ENCODE peak calls at places on chromosomes 12 and 14, in eight cellular contexts. N, D, J, K, M, I, G and W are unnamed samples.

GRCh38 chr12:82524020-82524419 is 162.7 kb upstream of the TMTC2 start:
- DNase-seq in N (no peak), D (no peak), J (no peak), K (no peak), M (no peak), I (no peak), G (no peak), W (no peak)

GRCh38 chr14:93059917-93060545 is 55.7 kb downstream of the ITPK1 start:
- DNase-seq in N (no peak), D (no peak), J (no peak), K (no peak), M (no peak), I (no peak), G (no peak), W (no peak)

GRCh38 chr14:49853572-49854375 is 1.2 kb upstream of the NEMF start:
- DNase-seq in N (peak), D (peak), J (peak), K (peak), M (peak), I (peak), G (peak), W (peak)

GRCh38 chr12:91009319-91009950 is 4.7 kb upstream of the EPYC start:
- DNase-seq in N (no peak), D (no peak), J (no peak), K (no peak), M (no peak), I (no peak), G (no peak), W (no peak)

GRCh38 chr14:105065280-105066228 is at the start of gene GPR132:
- DNase-seq in N (peak), D (no peak), J (peak), K (no peak), M (no peak), I (peak), G (peak), W (peak)

GRCh38 chr12:48810817-48811453 is 7.4 kb upstream of the CACNB3 start:
- DNase-seq in N (no peak), D (no peak), J (no peak), K (no peak), M (no peak), I (no peak), G (no peak), W (no peak)

GRCh38 chr12:100574262-100575074 is 984 bp downstream of the GAS2L3 start:
- DNase-seq in N (no peak), D (no peak), J (no peak), K (no peak), M (peak), I (no peak), G (no peak), W (no peak)

GRCh38 chr14:64195194-64195593 is 99.0 kb downstream of the ESR2 start:
- DNase-seq in N (peak), D (no peak), J (peak), K (no peak), M (no peak), I (no peak), G (no peak), W (no peak)

GRCh38 chr14:20440882-20441281 is 4.9 kb upstream of the KLHL33 start:
- DNase-seq in N (no peak), D (peak), J (no peak), K (no peak), M (no peak), I (no peak), G (peak), W (peak)

GRCh38 chr12:18277196-18277595 is 15.9 kb downstream of the PIK3C2G start:
- DNase-seq in N (no peak), D (no peak), J (no peak), K (no peak), M (no peak), I (no peak), G (no peak), W (no peak)

GRCh38 chr12:119911147-119911546 is 34.0 kb upstream of the CIT start:
- DNase-seq in N (no peak), D (no peak), J (no peak), K (no peak), M (no peak), I (no peak), G (no peak), W (no peak)

GRCh38 chr12:116591608-116592115 is 32.5 kb downstream of the MAP1LC3B2 start:
- DNase-seq in N (no peak), D (no peak), J (no peak), K (no peak), M (no peak), I (no peak), G (no peak), W (no peak)

GRCh38 chr12:122871851-122872785 is 23.8 kb downstream of the VPS37B start:
- DNase-seq in N (no peak), D (peak), J (peak), K (no peak), M (no peak), I (no peak), G (no peak), W (peak)

GRCh38 chr12:50453872-50454271 is 50.9 kb upstream of the DIP2B start:
- DNase-seq in N (no peak), D (no peak), J (no peak), K (no peak), M (no peak), I (no peak), G (no peak), W (no peak)

GRCh38 chr12:66279127-66279712 is 23.1 kb upstream of the HELB start:
- DNase-seq in N (no peak), D (no peak), J (no peak), K (no peak), M (peak), I (no peak), G (no peak), W (no peak)

GRCh38 chr12:1799068-1799881 is 21.1 kb upstream of the LRTM2 start:
- DNase-seq in N (no peak), D (no peak), J (no peak), K (no peak), M (no peak), I (no peak), G (no peak), W (no peak)

GRCh38 chr14:60757617-60758016 is 23.1 kb downstream of the MNAT1 start:
- DNase-seq in N (no peak), D (no peak), J (no peak), K (no peak), M (no peak), I (no peak), G (no peak), W (no peak)

GRCh38 chr12:125329239-125330238 is 264.3 kb downstream of the AACS start:
- DNase-seq in N (no peak), D (no peak), J (no peak), K (no peak), M (no peak), I (no peak), G (no peak), W (no peak)

GRCh38 chr12:64059685-64060084 is 162.4 kb downstream of the KICS2 start:
- DNase-seq in N (no peak), D (no peak), J (no peak), K (no peak), M (no peak), I (no peak), G (no peak), W (no peak)

GRCh38 chr12:123398177-123398916 is 14.4 kb downstream of the KMT5A start:
- DNase-seq in N (no peak), D (no peak), J (no peak), K (peak), M (no peak), I (no peak), G (no peak), W (no peak)

GRCh38 chr14:65769151-65769550 is 356.6 kb downstream of the FUT8 start:
- DNase-seq in N (no peak), D (no peak), J (no peak), K (no peak), M (no peak), I (no peak), G (no peak), W (no peak)

GRCh38 chr14:60339571-60339970 is 90.5 kb downstream of the PPM1A start:
- DNase-seq in N (no peak), D (no peak), J (no peak), K (no peak), M (no peak), I (no peak), G (no peak), W (no peak)

GRCh38 chr12:51200806-51201205 is 17.1 kb downstream of the POU6F1 start:
- DNase-seq in N (no peak), D (no peak), J (no peak), K (no peak), M (no peak), I (no peak), G (no peak), W (no peak)

GRCh38 chr12:55720071-55720564 is at the start of gene RDH5:
- DNase-seq in N (no peak), D (no peak), J (no peak), K (no peak), M (no peak), I (no peak), G (no peak), W (no peak)

GRCh38 chr12:90102957-90103652 is 394.5 kb upstream of the ATP2B1 start:
- DNase-seq in N (peak), D (peak), J (peak), K (no peak), M (peak), I (no peak), G (no peak), W (peak)

GRCh38 chr14:32078030-32078793 is 1.1 kb downstream of the ARHGAP5 start:
- DNase-seq in N (no peak), D (peak), J (peak), K (peak), M (peak), I (no peak), G (no peak), W (peak)

GRCh38 chr14:85583311-85583710 is 53.4 kb downstream of the FLRT2 start:
- DNase-seq in N (no peak), D (no peak), J (no peak), K (no peak), M (no peak), I (no peak), G (no peak), W (no peak)

GRCh38 chr14:57897148-57897547 is 31.3 kb upstream of the SLC35F4 start:
- DNase-seq in N (no peak), D (no peak), J (no peak), K (no peak), M (no peak), I (no peak), G (no peak), W (no peak)

GRCh38 chr12:106329231-106329985 is 26.9 kb downstream of the TCP11L2 start:
- DNase-seq in N (no peak), D (no peak), J (no peak), K (no peak), M (no peak), I (no peak), G (no peak), W (no peak)

GRCh38 chr12:100403446-100403845 is 46.6 kb downstream of the SLC17A8 start:
- DNase-seq in N (no peak), D (no peak), J (no peak), K (no peak), M (no peak), I (no peak), G (no peak), W (no peak)

GRCh38 chr14:104075530-104076151 is 9.9 kb upstream of the ASPG start:
- DNase-seq in N (no peak), D (no peak), J (no peak), K (no peak), M (no peak), I (no peak), G (no peak), W (no peak)

GRCh38 chr14:78595797-78596196 is 425.6 kb downstream of the NRXN3 start:
- DNase-seq in N (no peak), D (peak), J (no peak), K (no peak), M (peak), I (no peak), G (no peak), W (no peak)

GRCh38 chr14:102751088-102751487 is 26.2 kb upstream of the TRAF3 start:
- DNase-seq in N (no peak), D (no peak), J (no peak), K (no peak), M (no peak), I (no peak), G (no peak), W (no peak)

GRCh38 chr12:4791497-4791896 is 71.3 kb downstream of the GALNT8 start:
- DNase-seq in N (no peak), D (no peak), J (no peak), K (no peak), M (no peak), I (no peak), G (no peak), W (no peak)